ENCODE peak calls at places on chromosome 4, in six cellular contexts. R, J, W, M, V and A are unnamed samples.

GRCh38 chr4:107825072-107825789 is 499 bp downstream of the SGMS2 start:
- DNase-seq in M (peak), R (peak), V (no peak), J (no peak), W (peak), A (no peak)

GRCh38 chr4:172649143-172649542 is 519.5 kb upstream of the GALNT7 start:
- DNase-seq in V (no peak), M (no peak), W (no peak), J (no peak), R (no peak), A (no peak)

GRCh38 chr4:41268024-41268423 is 11.3 kb downstream of the UCHL1 start:
- DNase-seq in V (no peak), J (no peak), M (no peak), R (no peak), W (no peak), A (no peak)

GRCh38 chr4:39840027-39840426 is 137.7 kb downstream of the PDS5A start:
- DNase-seq in V (no peak), M (no peak), W (no peak), J (no peak), R (no peak), A (no peak)

GRCh38 chr4:150250998-150251651 is 172.9 kb downstream of the DCLK2 start:
- DNase-seq in J (no peak), V (no peak), M (no peak), W (no peak), R (no peak), A (no peak)

GRCh38 chr4:112589207-112589606 is 47.5 kb downstream of the ZGRF1 start:
- DNase-seq in J (no peak), W (no peak), R (peak), V (no peak), M (no peak), A (no peak)

GRCh38 chr4:54439831-54440243 is 210.7 kb downstream of the PDGFRA start:
- DNase-seq in V (peak), M (no peak), W (peak), J (peak), R (peak), A (peak)

GRCh38 chr4:84529169-84529751 is 30.2 kb upstream of the NKX6-1 start:
- DNase-seq in W (no peak), M (no peak), V (no peak), J (peak), R (peak), A (no peak)